ENCODE peak calls at places on chromosomes 12 and 14, in seven cellular contexts. J is AG09319, R is left ventricle myocardium inferior, X is choroid plexus epithelial cell, T is GM20000, P is mammary epithelial cell, W is transverse colon. V is an unnamed sample.

GRCh38 chr12:94770397-94770759 is 120.0 kb upstream of the TMCC3 start:
- DNase-seq in J (no peak), R (no peak), X (no peak), T (no peak), P (no peak), W (no peak), V (no peak)

GRCh38 chr12:1204581-1205121 is 213.6 kb downstream of the ERC1 start:
- DNase-seq in J (no peak), R (no peak), X (peak), T (peak), P (peak), W (no peak), V (peak)

GRCh38 chr12:3458041-3458440 is 33.0 kb upstream of the PRMT8 start:
- DNase-seq in J (no peak), R (no peak), X (no peak), T (no peak), P (peak), W (no peak), V (no peak)

GRCh38 chr12:117090816-117091711 is 8.2 kb downstream of the TESC start:
- DNase-seq in J (no peak), R (no peak), X (no peak), T (no peak), P (no peak), W (no peak), V (no peak)

GRCh38 chr12:117047810-117048584 is 51.2 kb downstream of the TESC start:
- DNase-seq in J (peak), R (peak), X (peak), T (no peak), P (no peak), W (no peak), V (no peak)

GRCh38 chr12:27595231-27595642 is 71.2 kb downstream of the PPFIBP1 start:
- DNase-seq in J (peak), R (no peak), X (peak), T (no peak), P (no peak), W (peak), V (no peak)

GRCh38 chr12:14313379-14313778 is 52.1 kb upstream of the ATF7IP start:
- DNase-seq in J (no peak), R (no peak), X (no peak), T (no peak), P (peak), W (no peak), V (no peak)

GRCh38 chr12:58750484-58750883 is 169.8 kb downstream of the LRIG3 start:
- DNase-seq in J (peak), R (no peak), X (peak), T (no peak), P (peak), W (no peak), V (no peak)

GRCh38 chr14:48616941-48617340 is 941.5 kb upstream of the MDGA2 start:
- DNase-seq in J (no peak), R (no peak), X (no peak), T (no peak), P (no peak), W (no peak), V (no peak)

GRCh38 chr12:130041983-130042812 is 120.1 kb upstream of the FZD10 start:
- DNase-seq in J (no peak), R (no peak), X (no peak), T (no peak), P (no peak), W (peak), V (peak)

GRCh38 chr14:65321370-65321875 is 91.1 kb upstream of the FUT8 start:
- DNase-seq in J (no peak), R (no peak), X (no peak), T (no peak), P (no peak), W (no peak), V (peak)

GRCh38 chr14:44165286-44165685 is 341.8 kb downstream of the FSCB start:
- DNase-seq in J (no peak), R (no peak), X (no peak), T (no peak), P (no peak), W (no peak), V (no peak)

GRCh38 chr12:94145231-94145979 is 3.0 kb upstream of the PLXNC1 start:
- DNase-seq in J (peak), R (no peak), X (peak), T (peak), P (no peak), W (no peak), V (no peak)

GRCh38 chr12:4540170-4540569 is 1.5 kb downstream of the RAD51AP1 start:
- DNase-seq in J (no peak), R (no peak), X (no peak), T (no peak), P (no peak), W (no peak), V (no peak)

GRCh38 chr12:6285063-6285477 is 25.4 kb upstream of the PLEKHG6 start:
- DNase-seq in J (no peak), R (no peak), X (peak), T (peak), P (peak), W (peak), V (peak)

GRCh38 chr14:79405511-79405910 is 805.8 kb downstream of the DIO2 start:
- DNase-seq in J (no peak), R (no peak), X (no peak), T (no peak), P (no peak), W (no peak), V (no peak)

GRCh38 chr12:20963762-20964161 is 153.3 kb downstream of the SLCO1B3 start:
- DNase-seq in J (no peak), R (no peak), X (no peak), T (no peak), P (no peak), W (no peak), V (no peak)

GRCh38 chr12:20967756-20968155 is 157.3 kb downstream of the SLCO1B3 start:
- DNase-seq in J (no peak), R (no peak), X (no peak), T (no peak), P (no peak), W (no peak), V (no peak)

DNA sequence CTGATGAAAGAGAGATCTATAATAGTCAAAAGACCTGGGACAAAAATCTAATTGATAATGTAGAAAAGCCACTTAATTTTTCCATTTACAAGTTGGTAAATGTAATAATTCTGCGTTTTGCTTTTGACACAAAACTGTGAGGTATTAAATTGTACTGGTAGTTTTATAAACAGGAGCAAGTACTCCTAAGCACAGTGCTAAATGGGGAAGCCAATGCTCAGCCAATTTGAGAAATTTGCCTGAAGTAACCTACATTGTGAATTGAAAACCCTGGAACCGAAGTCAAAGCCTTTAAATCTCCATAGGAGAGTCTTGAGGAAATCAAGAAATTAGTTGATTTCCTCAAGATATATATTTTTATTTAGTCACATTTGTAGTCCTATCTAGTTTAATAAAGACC is 152.8 kb downstream of the SLCO1B3 start:
- DNase-seq in J (no peak), R (no peak), X (no peak), T (no peak), P (no peak), W (no peak), V (no peak)
- TF ChIP-seq CTCF in J (no peak), R (no peak), X (no peak), T (no peak), P (no peak), W (no peak), V (no peak)

GRCh38 chr14:98997526-98998205 is 274.3 kb downstream of the BCL11B start:
- DNase-seq in J (no peak), R (no peak), X (no peak), T (no peak), P (no peak), W (no peak), V (no peak)

GRCh38 chr14:98999901-99000300 is 272.1 kb downstream of the BCL11B start:
- DNase-seq in J (no peak), R (no peak), X (no peak), T (no peak), P (no peak), W (no peak), V (no peak)

GRCh38 chr14:98999345-98999744 is 272.7 kb downstream of the BCL11B start:
- DNase-seq in J (no peak), R (no peak), X (no peak), T (no peak), P (no peak), W (no peak), V (no peak)

GRCh38 chr14:98993818-98994217 is 278.2 kb downstream of the BCL11B start:
- DNase-seq in J (no peak), R (no peak), X (no peak), T (no peak), P (no peak), W (no peak), V (no peak)

GRCh38 chr14:98994571-98994970 is 277.4 kb downstream of the BCL11B start:
- DNase-seq in J (no peak), R (no peak), X (no peak), T (no peak), P (no peak), W (no peak), V (no peak)
- TF ChIP-seq CTCF in J (no peak), R (no peak), X (no peak), T (no peak), P (no peak), W (no peak), V (no peak)

DNA sequence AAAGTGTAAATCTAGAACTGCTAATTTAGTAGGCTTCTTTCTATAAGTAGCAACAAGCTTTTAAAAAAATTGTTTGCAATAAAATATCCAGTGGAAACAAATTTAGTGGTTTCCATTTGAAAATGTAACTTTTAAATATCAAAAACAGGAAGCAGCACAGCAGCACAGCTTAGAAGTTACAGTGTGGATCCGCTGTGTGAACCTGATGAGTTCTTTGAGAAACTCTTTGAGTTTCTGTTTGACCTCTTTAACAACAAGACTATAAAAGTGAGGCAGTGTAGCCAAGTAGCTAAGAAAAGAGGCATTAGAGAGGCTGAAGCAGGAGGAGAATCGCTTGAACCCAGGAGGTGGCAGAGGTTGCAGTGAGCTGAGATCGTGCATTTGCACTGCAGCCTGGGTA is 178.3 kb downstream of the NAV3 start:
- DNase-seq in J (no peak), R (no peak), X (no peak), T (no peak), P (no peak), W (no peak), V (no peak)
- TF ChIP-seq CTCF in J (no peak), R (no peak), X (no peak), T (no peak), P (no peak), W (no peak), V (no peak)

DNA sequence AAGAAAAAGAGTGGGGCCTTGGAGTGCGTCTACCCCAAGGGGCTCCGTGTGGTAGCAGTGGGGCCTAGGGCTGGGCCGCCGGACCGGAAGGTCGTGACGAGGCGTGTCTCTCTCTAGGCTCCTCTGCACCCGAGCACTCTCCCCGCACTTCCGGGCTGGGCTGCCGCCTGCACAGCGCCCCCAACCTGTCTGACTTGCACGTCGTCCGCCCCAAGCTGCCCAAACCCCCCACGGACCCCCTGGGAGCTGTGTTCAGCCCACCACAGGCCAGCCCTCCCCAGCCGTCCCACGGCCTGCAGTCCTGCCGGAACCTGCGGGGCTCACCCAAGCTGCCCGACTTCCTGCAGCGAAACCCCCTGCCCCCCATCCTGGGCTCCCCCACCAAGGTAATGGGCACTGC is 13.3 kb upstream of the PUS1 start:
- DNase-seq in J (no peak), R (no peak), X (no peak), T (no peak), P (no peak), W (no peak), V (no peak)
- TF ChIP-seq CTCF in J (no peak), R (no peak), X (no peak), T (no peak), P (no peak), W (no peak), V (no peak)

GRCh38 chr14:30753452-30753851 is 120.9 kb upstream of the COCH start:
- DNase-seq in J (no peak), R (no peak), X (no peak), T (no peak), P (no peak), W (no peak), V (no peak)

GRCh38 chr14:30756594-30756993 is 117.8 kb upstream of the COCH start:
- DNase-seq in J (no peak), R (no peak), X (no peak), T (no peak), P (no peak), W (no peak), V (no peak)

GRCh38 chr14:30754778-30755177 is 119.6 kb upstream of the COCH start:
- DNase-seq in J (no peak), R (no peak), X (no peak), T (no peak), P (no peak), W (no peak), V (no peak)

GRCh38 chr14:30748343-30748742 is 126.0 kb upstream of the COCH start:
- DNase-seq in J (no peak), R (no peak), X (no peak), T (no peak), P (no peak), W (no peak), V (no peak)

DNA sequence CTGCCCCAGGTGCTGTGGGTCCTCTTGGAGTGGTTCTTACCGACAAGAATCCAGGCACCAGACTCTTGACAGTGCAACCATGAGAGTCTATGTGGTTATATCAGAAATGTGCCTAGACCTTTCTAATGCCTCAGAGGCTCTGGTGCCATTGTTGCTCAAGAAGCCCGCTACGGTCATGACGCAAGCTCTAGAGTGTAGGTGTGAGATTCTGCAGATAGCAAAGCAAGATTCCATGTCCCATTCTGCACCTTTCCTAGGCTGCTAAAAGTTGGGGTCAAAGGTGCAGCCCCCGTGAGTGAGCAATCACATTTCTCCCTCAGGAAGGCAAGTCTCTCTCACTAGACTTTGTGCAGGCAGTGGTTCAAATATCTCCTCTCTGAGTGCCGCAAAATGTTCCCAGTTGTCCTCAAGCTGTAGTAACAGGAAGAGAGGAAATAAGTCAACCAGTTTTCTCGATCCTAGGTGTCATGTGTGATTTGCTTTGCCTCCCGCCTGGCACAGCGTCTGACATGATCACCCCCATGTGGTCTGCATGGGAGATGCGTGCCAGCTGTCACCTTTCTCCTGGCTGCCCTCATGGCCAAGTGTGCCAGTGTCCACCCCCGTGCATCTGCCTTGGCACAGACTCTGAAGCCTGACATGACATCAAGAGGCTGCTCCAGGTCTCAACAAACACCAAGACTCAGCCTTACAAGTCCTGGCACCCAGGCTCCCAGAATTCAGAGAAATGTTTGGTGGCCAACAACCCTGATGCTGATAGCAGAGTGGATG is 122.5 kb upstream of the COCH start:
- DNase-seq in J (no peak), R (no peak), X (no peak), T (no peak), P (no peak), W (no peak), V (peak)
- TF ChIP-seq CTCF in J (no peak), R (peak), X (no peak), T (no peak), P (no peak), W (no peak), V (no peak)

GRCh38 chr12:101877816-101878811 is 734 bp downstream of the DRAM1 start:
- DNase-seq in J (no peak), R (peak), X (peak), T (peak), P (peak), W (peak), V (no peak)

GRCh38 chr12:101875112-101875961 is 2.0 kb upstream of the DRAM1 start:
- DNase-seq in J (no peak), R (no peak), X (peak), T (no peak), P (no peak), W (no peak), V (no peak)

GRCh38 chr12:101881228-101881627 is 3.8 kb downstream of the DRAM1 start:
- DNase-seq in J (no peak), R (no peak), X (no peak), T (no peak), P (no peak), W (no peak), V (no peak)

GRCh38 chr12:101880769-101881168 is 3.4 kb downstream of the DRAM1 start:
- DNase-seq in J (no peak), R (no peak), X (no peak), T (no peak), P (no peak), W (no peak), V (no peak)

DNA sequence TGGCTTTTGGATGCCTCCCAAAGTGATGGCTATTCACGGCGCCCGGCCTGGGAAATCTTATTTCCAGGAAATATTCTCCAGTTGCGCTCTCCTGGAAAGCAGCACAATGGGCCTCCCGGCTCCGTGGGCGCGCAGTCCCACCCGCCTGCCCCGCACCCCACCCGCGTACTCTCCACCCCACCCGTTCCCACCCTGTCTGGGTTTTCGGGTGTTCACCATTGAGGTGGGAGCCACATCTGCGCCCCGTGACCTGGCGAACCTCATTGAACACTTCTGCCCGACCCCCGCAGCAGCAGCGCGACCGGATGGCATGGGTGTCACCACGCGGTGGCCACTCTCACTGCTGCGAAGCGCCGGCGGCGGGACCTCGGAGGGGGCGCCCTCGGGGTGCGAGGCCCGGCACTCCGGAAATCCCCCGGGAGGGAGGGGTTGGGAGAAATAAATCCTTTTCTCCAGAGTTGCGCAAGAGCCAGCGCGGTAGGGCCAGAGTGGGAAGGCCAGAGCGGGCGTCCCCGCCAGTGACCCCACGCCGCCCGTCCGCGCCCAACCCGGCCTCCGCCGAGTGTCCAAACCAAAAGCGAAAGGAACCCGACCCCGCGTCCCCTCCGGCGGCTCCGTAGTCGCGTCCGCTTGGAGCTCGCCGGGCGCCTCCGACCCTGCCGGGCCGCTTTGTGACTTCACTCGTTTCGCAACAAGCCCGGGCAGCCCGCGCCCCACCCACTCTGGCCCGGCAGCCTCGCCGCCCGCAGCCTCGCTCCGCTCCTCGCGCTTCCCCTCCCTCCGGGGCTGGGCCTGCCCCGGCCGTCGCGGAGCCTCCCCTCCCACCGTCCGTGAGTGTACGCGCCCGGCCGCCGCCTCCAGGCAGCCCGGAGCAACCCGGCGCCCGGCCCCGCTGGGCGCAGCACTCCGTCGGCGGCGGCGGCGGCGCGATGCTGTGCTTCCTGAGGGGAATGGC is at the start of gene DRAM1:
- DNase-seq in J (peak), R (peak), X (peak), T (peak), P (peak), W (peak), V (peak)
- TF ChIP-seq CTCF in J (peak), R (no peak), X (no peak), T (peak), P (no peak), W (peak), V (no peak)

V was measured in activated CD8-positive, alpha-beta T cell treated with anti-CD3 and anti-CD28 coated beads for 36 hours.